ENCODE peak calls at places on chromosomes 12 and 14, in seven cellular contexts. F is esophagus squamous epithelium, I is fibroblast of lung, D is stomach, V is pancreas, M is heart right ventricle, B is DND-41. K is an unnamed sample. For H3K9me3 and H3K4me1, the result is how much of the 10 kb centered on the place peaks cover.

GRCh38 chr14:32572867-32573149 is 243.7 kb downstream of the AKAP6 start:
- DNase-seq in V (no peak), I (no peak), B (no peak), D (no peak), M (no peak), F (no peak), K (no peak)

GRCh38 chr12:104687823-104688573 is 231.2 kb downstream of the CHST11 start:
- DNase-seq in V (no peak), D (no peak), F (no peak), M (no peak), I (no peak), B (peak), K (no peak)

GRCh38 chr14:73795974-73796373 is 55.7 kb upstream of the PTGR2 start:
- DNase-seq in M (no peak), D (peak), F (no peak), B (no peak), I (peak), V (no peak), K (no peak)

GRCh38 chr12:45987339-45987726 is 3.0 kb downstream of the SCAF11 start:
- DNase-seq in D (no peak), B (no peak), V (no peak), F (no peak), I (no peak), M (no peak), K (no peak)

GRCh38 chr14:22099942-22100763 is 426.5 kb upstream of the OR4E1 start:
- DNase-seq in B (peak), D (peak), M (peak), F (no peak), I (peak), V (no peak), K (peak)

GRCh38 chr14:55160989-55161388 is 30.4 kb downstream of the DLGAP5 start:
- DNase-seq in V (no peak), D (no peak), I (peak), B (no peak), F (no peak), M (no peak), K (no peak)

GRCh38 chr12:50181691-50182090 is 14.5 kb upstream of the CERS5 start:
- DNase-seq in F (no peak), M (no peak), V (no peak), B (no peak), D (no peak), I (no peak), K (no peak)

GRCh38 chr14:61282746-61283145 is 1.6 kb upstream of the TMEM30B start:
- DNase-seq in D (no peak), F (no peak), V (no peak), I (no peak), M (no peak), B (no peak), K (no peak)

GRCh38 chr14:29216774-29217232 is 450.2 kb downstream of the FOXG1 start:
- DNase-seq in I (no peak), D (no peak), F (no peak), M (no peak), B (no peak), V (no peak), K (no peak)

GRCh38 chr12:5201554-5202243 is 158.0 kb downstream of the KCNA5 start:
- DNase-seq in B (no peak), V (no peak), M (peak), D (no peak), I (peak), F (no peak), K (peak)

DNA sequence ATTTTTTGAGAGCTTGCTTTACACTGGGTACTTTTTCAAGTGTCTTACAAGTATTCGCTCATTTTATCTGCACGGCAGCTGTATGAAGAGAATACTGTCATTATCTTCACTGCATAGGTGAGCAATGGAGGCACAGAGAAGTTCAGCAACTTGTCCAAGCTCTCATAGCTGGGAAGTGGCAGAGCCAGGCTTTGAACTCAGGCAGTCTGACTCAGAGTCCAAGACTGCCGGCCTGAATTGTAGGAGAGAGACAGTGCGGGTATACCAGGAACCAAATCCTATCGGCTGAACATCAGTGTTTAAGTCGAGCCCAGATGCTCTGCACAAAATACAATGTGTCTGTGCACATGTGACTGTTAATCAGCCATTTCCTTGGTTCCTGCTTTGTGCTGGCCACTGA is 474.7 kb downstream of the DPF3 start:
- DNase-seq in F (no peak), I (no peak), B (no peak), D (no peak), M (no peak), V (no peak), K (no peak)
- H3K9me3 ChIP-seq in F (under half), I (under half), B (under half), D (under half), M (under half), V (under half), K (under half)

DNA sequence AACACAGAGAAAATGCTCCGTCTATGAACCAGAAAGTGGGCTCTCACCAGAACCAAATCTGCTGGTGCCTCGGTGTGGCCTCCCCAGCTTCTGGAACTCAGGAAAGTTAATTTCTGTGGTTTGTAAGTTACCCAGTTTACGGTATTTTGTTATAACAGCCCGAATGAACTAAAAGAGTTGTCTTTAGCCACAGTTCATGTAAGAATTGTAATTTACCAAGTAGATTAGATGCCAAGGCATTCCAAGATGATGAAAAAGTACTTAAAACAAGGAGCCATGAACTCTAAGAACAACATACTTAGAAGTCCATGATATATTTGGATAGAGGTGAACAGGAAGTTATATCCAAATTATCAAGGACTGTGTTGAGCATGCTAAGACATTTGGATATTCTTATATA is 259.9 kb upstream of the GARIN6 start:
- DNase-seq in M (no peak), B (no peak), I (no peak), D (no peak), V (no peak), F (no peak), K (no peak)
- H3K4me3 ChIP-seq in M (no peak), B (no peak), I (no peak), D (no peak), V (no peak), F (no peak), K (no peak)

GRCh38 chr12:111069886-111070285 is 149.5 kb upstream of the MYL2 start:
- DNase-seq in F (no peak), M (no peak), V (no peak), B (no peak), I (no peak), D (no peak), K (no peak)
- H3K4me1 ChIP-seq in F (under half), M (under half), V (under half), B (under half), I (under half), D (under half), K (under half)

DNA sequence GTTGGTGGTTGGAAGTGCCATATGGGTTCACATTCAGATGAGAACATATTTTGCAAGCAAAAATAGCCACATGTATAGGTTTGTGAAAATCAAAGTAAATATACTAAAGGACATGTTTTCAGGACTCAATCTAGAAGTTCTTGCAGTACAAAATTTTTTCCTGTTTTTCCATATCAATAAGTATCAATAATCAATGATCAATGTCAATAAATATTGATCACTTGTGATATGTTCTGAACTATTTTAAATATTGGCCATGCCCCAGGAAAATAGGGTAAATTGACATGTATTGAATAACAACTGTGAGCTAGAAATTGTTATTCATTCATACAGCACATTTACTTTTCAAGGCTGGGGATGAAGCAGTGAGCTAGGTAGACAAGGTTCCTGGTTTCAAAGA is 24.3 kb downstream of the ALG10 start:
- DNase-seq in M (no peak), F (no peak), D (no peak), V (no peak), I (no peak), B (no peak), K (no peak)
- H3K9me3 ChIP-seq in M (under half), F (under half), D (under half), V (under half), I (under half), B (under half), K (under half)

DNA sequence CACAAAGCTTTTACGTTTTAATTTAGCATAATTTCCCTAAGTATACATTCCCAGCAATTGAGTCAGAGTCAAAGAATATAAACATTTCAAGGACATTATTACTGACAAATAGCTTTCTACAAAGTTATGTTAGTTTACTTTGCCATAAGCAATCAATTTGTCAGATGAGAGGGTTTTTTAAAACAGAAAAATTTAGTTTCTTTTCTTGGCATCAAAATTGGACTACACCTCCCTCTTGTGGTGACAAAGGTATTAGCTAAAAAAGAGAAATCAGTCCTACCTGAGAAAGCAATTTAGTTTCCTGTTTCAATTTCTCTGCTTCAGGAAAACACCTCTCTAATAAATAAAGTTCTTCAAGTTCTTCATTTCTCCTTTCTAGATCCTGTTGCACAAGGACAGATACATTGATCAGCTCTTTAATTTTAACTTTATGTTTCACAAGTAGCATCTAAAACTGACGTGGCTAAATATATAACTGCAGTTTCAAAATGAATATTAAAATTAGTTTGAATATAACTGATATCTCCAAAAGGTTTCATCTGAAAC is 39.9 kb downstream of the DNAI7 start:
- DNase-seq in I (peak), V (no peak), F (no peak), D (no peak), B (no peak), M (no peak), K (no peak)
- H3K4me3 ChIP-seq in I (no peak), V (peak), F (no peak), D (no peak), B (no peak), M (no peak), K (no peak)

DNA sequence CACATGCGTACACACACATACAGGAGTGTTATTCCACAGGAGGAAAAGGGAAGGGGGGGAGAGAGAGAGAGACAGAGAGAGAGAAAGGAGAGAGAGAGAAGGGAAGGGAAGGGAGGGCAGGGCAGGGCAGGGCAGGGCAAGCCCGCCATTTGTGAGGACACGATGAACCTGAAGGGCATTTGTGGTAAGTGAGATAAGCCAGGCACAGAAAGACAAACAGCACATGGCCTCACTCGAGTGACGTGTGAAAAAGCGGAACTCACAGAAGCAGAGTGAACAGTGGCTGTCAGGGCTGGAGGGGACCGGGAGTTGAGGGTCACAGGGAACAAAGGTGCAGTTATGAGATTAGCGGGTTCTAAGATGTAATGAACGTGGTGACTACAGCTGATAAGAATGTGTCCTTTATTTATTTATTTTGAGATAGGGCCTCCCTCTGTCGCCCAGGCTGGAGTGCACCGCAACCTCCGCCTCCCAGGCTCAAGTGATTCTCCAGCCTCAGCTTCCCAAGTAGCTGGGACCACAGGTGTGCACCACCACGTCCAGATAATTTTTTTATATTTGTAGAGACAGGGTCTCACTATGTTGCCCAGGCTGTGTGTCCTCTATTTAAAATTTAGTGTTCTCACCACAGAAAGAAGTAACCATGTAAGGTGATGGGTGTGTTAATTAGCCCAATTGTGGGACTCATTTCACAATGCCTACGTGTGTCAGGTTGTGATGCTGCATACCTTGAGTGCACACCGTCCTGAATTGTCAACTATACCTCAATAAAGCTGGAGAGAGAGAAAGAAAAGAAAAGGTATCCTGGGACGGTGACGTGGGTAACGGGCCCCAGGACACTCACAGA is 18.7 kb upstream of the FBRSL1 start:
- DNase-seq in F (no peak), I (no peak), M (no peak), B (no peak), V (no peak), D (peak), K (no peak)
- H3K4me1 ChIP-seq in F (under half), I (under half), M (under half), B (under half), V (under half), D (under half), K (under half)

GRCh38 chr12:132955933-132956725 is at the start of gene ZNF605:
- DNase-seq in B (peak), I (peak), M (peak), V (peak), D (peak), F (peak), K (peak)
- H3K9me3 ChIP-seq in B (under half), I (under half), M (half or more), V (under half), D (under half), F (under half), K (under half)

K was measured in left ventricle myocardium inferior.